ENCODE peak calls at places on chromosome 20, in six cellular contexts. One of them, this sample, is unnamed.

GRCh38 chr20:10670521-10671220 is 3.1 kb downstream of the JAG1 start:
- DNase-seq in tibial nerve: no peak
- DNase-seq in astrocyte of the cerebellum: no peak
- DNase-seq in thoracic aorta: no peak
- DNase-seq in GM13977: peak; percentile 80
- DNase-seq in astrocyte of the spinal cord: peak; percentile 32
- DNase-seq in this sample: no peak

GRCh38 chr20:39645130-39645529 is 683.0 kb downstream of the DHX35 start:
- DNase-seq in GM13977: no peak
- DNase-seq in astrocyte of the spinal cord: no peak
- DNase-seq in tibial nerve: no peak
- DNase-seq in astrocyte of the cerebellum: no peak
- DNase-seq in thoracic aorta: no peak
- DNase-seq in this sample: no peak

GRCh38 chr20:50722466-50723155 is 8.8 kb upstream of the PARD6B start:
- DNase-seq in astrocyte of the cerebellum: no peak
- DNase-seq in GM13977: no peak
- DNase-seq in tibial nerve: no peak
- DNase-seq in thoracic aorta: no peak
- DNase-seq in astrocyte of the spinal cord: no peak
- DNase-seq in this sample: no peak

GRCh38 chr20:3380228-3381070 is 27.0 kb downstream of the DNAAF9 start:
- DNase-seq in astrocyte of the spinal cord: no peak
- DNase-seq in thoracic aorta: no peak
- DNase-seq in astrocyte of the cerebellum: no peak
- DNase-seq in GM13977: no peak
- DNase-seq in tibial nerve: no peak
- DNase-seq in this sample: no peak

GRCh38 chr20:43507150-43508080 is at the start of gene L3MBTL1:
- DNase-seq in astrocyte of the cerebellum: no peak
- DNase-seq in thoracic aorta: no peak
- DNase-seq in tibial nerve: no peak
- DNase-seq in astrocyte of the spinal cord: peak; percentile 32
- DNase-seq in GM13977: peak; percentile 83
- DNase-seq in this sample: no peak

GRCh38 chr20:24588047-24588635 is 118.7 kb downstream of the SYNDIG1 start:
- DNase-seq in GM13977: no peak
- DNase-seq in astrocyte of the spinal cord: no peak
- DNase-seq in astrocyte of the cerebellum: no peak
- DNase-seq in thoracic aorta: no peak
- DNase-seq in tibial nerve: no peak
- DNase-seq in this sample: no peak

GRCh38 chr20:8837396-8837795 is 231.5 kb upstream of the PLCB4 start:
- DNase-seq in astrocyte of the spinal cord: peak; percentile 84
- DNase-seq in GM13977: no peak
- DNase-seq in astrocyte of the cerebellum: no peak
- DNase-seq in thoracic aorta: no peak
- DNase-seq in tibial nerve: no peak
- DNase-seq in this sample: no peak

GRCh38 chr20:48761023-48761785 is 66.6 kb downstream of the PREX1 start:
- DNase-seq in astrocyte of the cerebellum: no peak
- DNase-seq in tibial nerve: peak; percentile 28
- DNase-seq in GM13977: no peak
- DNase-seq in astrocyte of the spinal cord: no peak
- DNase-seq in thoracic aorta: no peak
- DNase-seq in this sample: no peak

GRCh38 chr20:25987073-25987927 is 290.6 kb upstream of the ZNF337 start:
- DNase-seq in astrocyte of the spinal cord: peak; percentile 22
- DNase-seq in GM13977: no peak
- DNase-seq in astrocyte of the cerebellum: no peak
- DNase-seq in thoracic aorta: no peak
- DNase-seq in tibial nerve: no peak
- DNase-seq in this sample: no peak

GRCh38 chr20:4090756-4091331 is 75.5 kb upstream of the RNF24 start:
- DNase-seq in astrocyte of the cerebellum: no peak
- DNase-seq in tibial nerve: no peak
- DNase-seq in astrocyte of the spinal cord: no peak
- DNase-seq in GM13977: no peak
- DNase-seq in thoracic aorta: no peak
- DNase-seq in this sample: peak; percentile 28

GRCh38 chr20:13101701-13102100 is 92.9 kb downstream of the SPTLC3 start:
- DNase-seq in tibial nerve: no peak
- DNase-seq in thoracic aorta: no peak
- DNase-seq in GM13977: no peak
- DNase-seq in astrocyte of the spinal cord: peak; percentile 33
- DNase-seq in astrocyte of the cerebellum: no peak
- DNase-seq in this sample: no peak

GRCh38 chr20:35657271-35657670 is 7.4 kb downstream of the CPNE1 start:
- DNase-seq in tibial nerve: no peak
- DNase-seq in astrocyte of the spinal cord: no peak
- DNase-seq in GM13977: no peak
- DNase-seq in astrocyte of the cerebellum: no peak
- DNase-seq in thoracic aorta: no peak
- DNase-seq in this sample: no peak

GRCh38 chr20:25139061-25139705 is 56.3 kb upstream of the ENTPD6 start:
- DNase-seq in astrocyte of the cerebellum: no peak
- DNase-seq in tibial nerve: no peak
- DNase-seq in thoracic aorta: no peak
- DNase-seq in GM13977: no peak
- DNase-seq in astrocyte of the spinal cord: no peak
- DNase-seq in this sample: no peak

GRCh38 chr20:36717657-36718056 is 28.2 kb downstream of the NDRG3 start:
- DNase-seq in astrocyte of the spinal cord: no peak
- DNase-seq in thoracic aorta: no peak
- DNase-seq in tibial nerve: no peak
- DNase-seq in astrocyte of the cerebellum: no peak
- DNase-seq in GM13977: no peak
- DNase-seq in this sample: no peak

GRCh38 chr20:1391640-1392442 is 1.0 kb downstream of the FKBP1A start:
- DNase-seq in tibial nerve: no peak
- DNase-seq in astrocyte of the cerebellum: no peak
- DNase-seq in thoracic aorta: no peak
- DNase-seq in GM13977: no peak
- DNase-seq in astrocyte of the spinal cord: peak; percentile 39
- DNase-seq in this sample: no peak

GRCh38 chr20:20224806-20225205 is 143.1 kb upstream of the INSM1 start:
- DNase-seq in thoracic aorta: no peak
- DNase-seq in tibial nerve: no peak
- DNase-seq in GM13977: no peak
- DNase-seq in astrocyte of the cerebellum: no peak
- DNase-seq in astrocyte of the spinal cord: no peak
- DNase-seq in this sample: no peak

GRCh38 chr20:1033751-1034419 is 31.8 kb upstream of the RSPO4 start:
- DNase-seq in astrocyte of the spinal cord: no peak
- DNase-seq in astrocyte of the cerebellum: no peak
- DNase-seq in GM13977: no peak
- DNase-seq in tibial nerve: no peak
- DNase-seq in thoracic aorta: no peak
- DNase-seq in this sample: no peak

GRCh38 chr20:37524859-37525708 is 2.6 kb downstream of the BLCAP start:
- DNase-seq in astrocyte of the spinal cord: no peak
- DNase-seq in thoracic aorta: no peak
- DNase-seq in astrocyte of the cerebellum: no peak
- DNase-seq in tibial nerve: no peak
- DNase-seq in GM13977: no peak
- DNase-seq in this sample: no peak

GRCh38 chr20:53337419-53338101 is 256.1 kb downstream of the ZNF217 start:
- DNase-seq in tibial nerve: no peak
- DNase-seq in GM13977: no peak
- DNase-seq in astrocyte of the spinal cord: no peak
- DNase-seq in thoracic aorta: no peak
- DNase-seq in astrocyte of the cerebellum: no peak
- DNase-seq in this sample: no peak

GRCh38 chr20:325889-326644 is 715 bp downstream of the SOX12 start:
- DNase-seq in astrocyte of the cerebellum: no peak
- DNase-seq in thoracic aorta: peak; percentile 24
- DNase-seq in astrocyte of the spinal cord: peak; percentile 76
- DNase-seq in tibial nerve: no peak
- DNase-seq in GM13977: peak; percentile 80
- DNase-seq in this sample: no peak

GRCh38 chr20:5078399-5078958 is 41.3 kb downstream of the PCNA start:
- DNase-seq in GM13977: peak; percentile 84
- DNase-seq in astrocyte of the cerebellum: no peak
- DNase-seq in astrocyte of the spinal cord: no peak
- DNase-seq in thoracic aorta: peak; percentile 43
- DNase-seq in tibial nerve: peak; percentile 24
- DNase-seq in this sample: no peak

GRCh38 chr20:46512943-46513844 is at the start of gene ZNF334:
- DNase-seq in thoracic aorta: no peak
- DNase-seq in astrocyte of the cerebellum: no peak
- DNase-seq in GM13977: peak; percentile 67
- DNase-seq in tibial nerve: peak; percentile 33
- DNase-seq in astrocyte of the spinal cord: peak; percentile 42
- DNase-seq in this sample: no peak

GRCh38 chr20:17806739-17807441 is 107.1 kb downstream of the BANF2 start:
- DNase-seq in tibial nerve: peak; percentile 47
- DNase-seq in thoracic aorta: no peak
- DNase-seq in astrocyte of the cerebellum: peak; percentile 54
- DNase-seq in astrocyte of the spinal cord: peak; percentile 75
- DNase-seq in GM13977: no peak
- DNase-seq in this sample: peak; percentile 41

GRCh38 chr20:35820715-35821114 is 48.9 kb downstream of the PHF20 start:
- DNase-seq in thoracic aorta: no peak
- DNase-seq in tibial nerve: no peak
- DNase-seq in GM13977: no peak
- DNase-seq in astrocyte of the cerebellum: no peak
- DNase-seq in astrocyte of the spinal cord: peak; percentile 53
- DNase-seq in this sample: no peak

GRCh38 chr20:10132391-10132790 is 86.2 kb upstream of the SNAP25 start:
- DNase-seq in thoracic aorta: no peak
- DNase-seq in GM13977: no peak
- DNase-seq in astrocyte of the cerebellum: no peak
- DNase-seq in astrocyte of the spinal cord: no peak
- DNase-seq in tibial nerve: no peak
- DNase-seq in this sample: no peak

GRCh38 chr20:43710370-43711044 is 16.3 kb downstream of the GTSF1L start:
- DNase-seq in GM13977: peak; percentile 75
- DNase-seq in thoracic aorta: no peak
- DNase-seq in astrocyte of the spinal cord: no peak
- DNase-seq in tibial nerve: no peak
- DNase-seq in astrocyte of the cerebellum: no peak
- DNase-seq in this sample: no peak

GRCh38 chr20:12835999-12836398 is 172.8 kb upstream of the SPTLC3 start:
- DNase-seq in thoracic aorta: no peak
- DNase-seq in astrocyte of the spinal cord: no peak
- DNase-seq in GM13977: no peak
- DNase-seq in tibial nerve: no peak
- DNase-seq in astrocyte of the cerebellum: no peak
- DNase-seq in this sample: no peak

GRCh38 chr20:50304501-50304856 is 113.8 kb downstream of the CEBPB start:
- DNase-seq in thoracic aorta: no peak
- DNase-seq in astrocyte of the spinal cord: peak; percentile 50
- DNase-seq in tibial nerve: peak; percentile 50
- DNase-seq in GM13977: no peak
- DNase-seq in astrocyte of the cerebellum: no peak
- DNase-seq in this sample: peak; percentile 82

DNA sequence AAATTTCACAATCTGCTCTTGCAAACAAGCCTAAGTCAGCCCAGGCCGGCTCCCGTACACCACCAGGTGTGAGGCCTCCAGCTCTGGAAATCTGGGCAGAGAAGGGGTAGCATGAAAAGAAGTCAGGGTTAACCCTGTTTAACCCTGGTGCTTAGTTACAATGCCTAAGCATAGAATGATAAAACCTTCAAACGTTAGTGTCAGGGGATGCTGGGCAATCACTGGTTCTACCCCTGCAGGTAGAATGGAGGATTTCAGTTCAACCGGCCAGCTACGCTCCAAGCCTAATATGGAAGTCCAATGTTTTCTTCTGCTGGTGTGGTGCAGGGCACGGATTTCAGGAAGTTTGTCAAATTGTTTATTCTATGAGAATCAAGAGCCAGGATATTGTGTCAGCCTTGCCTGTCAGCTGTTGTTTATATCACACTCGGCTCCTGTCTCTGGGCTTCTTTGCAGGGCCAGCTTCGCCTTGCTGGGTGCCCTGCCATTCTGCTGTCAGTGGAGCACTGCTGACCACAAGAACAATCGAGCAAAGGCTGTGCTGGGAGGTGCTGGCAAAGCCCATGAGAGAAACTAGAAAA is 20.2 kb upstream of the CD93 start:
- DNase-seq in astrocyte of the spinal cord: no peak
- DNase-seq in GM13977: no peak
- DNase-seq in tibial nerve: no peak
- DNase-seq in astrocyte of the cerebellum: no peak
- DNase-seq in thoracic aorta: no peak
- DNase-seq in this sample: no peak
- TF ChIP-seq CTCF in astrocyte of the spinal cord: no peak
- TF ChIP-seq CTCF in GM13977: no peak
- TF ChIP-seq CTCF in tibial nerve: peak; percentile 20
- TF ChIP-seq CTCF in astrocyte of the cerebellum: no peak
- TF ChIP-seq CTCF in thoracic aorta: peak; percentile 16
- TF ChIP-seq CTCF in this sample: no peak

GRCh38 chr20:44714102-44714700 is 968 bp upstream of the CCN5 start:
- DNase-seq in astrocyte of the spinal cord: no peak
- DNase-seq in astrocyte of the cerebellum: no peak
- DNase-seq in GM13977: no peak
- DNase-seq in tibial nerve: no peak
- DNase-seq in thoracic aorta: peak; percentile 60
- DNase-seq in this sample: no peak
- TF ChIP-seq CTCF in astrocyte of the spinal cord: no peak
- TF ChIP-seq CTCF in astrocyte of the cerebellum: no peak
- TF ChIP-seq CTCF in GM13977: no peak
- TF ChIP-seq CTCF in tibial nerve: no peak
- TF ChIP-seq CTCF in thoracic aorta: no peak
- TF ChIP-seq CTCF in this sample: no peak

GRCh38 chr20:56630086-56630493 is 984 bp downstream of the TFAP2C start:
- DNase-seq in tibial nerve: no peak
- DNase-seq in GM13977: peak; percentile 74
- DNase-seq in astrocyte of the cerebellum: peak; percentile 68
- DNase-seq in thoracic aorta: no peak
- DNase-seq in astrocyte of the spinal cord: peak; percentile 87
- DNase-seq in this sample: peak; percentile 62
- TF ChIP-seq CTCF in tibial nerve: peak; percentile 38
- TF ChIP-seq CTCF in GM13977: no peak
- TF ChIP-seq CTCF in astrocyte of the cerebellum: peak; percentile 87
- TF ChIP-seq CTCF in thoracic aorta: no peak
- TF ChIP-seq CTCF in astrocyte of the spinal cord: peak; percentile 86
- TF ChIP-seq CTCF in this sample: peak; percentile 78

DNA sequence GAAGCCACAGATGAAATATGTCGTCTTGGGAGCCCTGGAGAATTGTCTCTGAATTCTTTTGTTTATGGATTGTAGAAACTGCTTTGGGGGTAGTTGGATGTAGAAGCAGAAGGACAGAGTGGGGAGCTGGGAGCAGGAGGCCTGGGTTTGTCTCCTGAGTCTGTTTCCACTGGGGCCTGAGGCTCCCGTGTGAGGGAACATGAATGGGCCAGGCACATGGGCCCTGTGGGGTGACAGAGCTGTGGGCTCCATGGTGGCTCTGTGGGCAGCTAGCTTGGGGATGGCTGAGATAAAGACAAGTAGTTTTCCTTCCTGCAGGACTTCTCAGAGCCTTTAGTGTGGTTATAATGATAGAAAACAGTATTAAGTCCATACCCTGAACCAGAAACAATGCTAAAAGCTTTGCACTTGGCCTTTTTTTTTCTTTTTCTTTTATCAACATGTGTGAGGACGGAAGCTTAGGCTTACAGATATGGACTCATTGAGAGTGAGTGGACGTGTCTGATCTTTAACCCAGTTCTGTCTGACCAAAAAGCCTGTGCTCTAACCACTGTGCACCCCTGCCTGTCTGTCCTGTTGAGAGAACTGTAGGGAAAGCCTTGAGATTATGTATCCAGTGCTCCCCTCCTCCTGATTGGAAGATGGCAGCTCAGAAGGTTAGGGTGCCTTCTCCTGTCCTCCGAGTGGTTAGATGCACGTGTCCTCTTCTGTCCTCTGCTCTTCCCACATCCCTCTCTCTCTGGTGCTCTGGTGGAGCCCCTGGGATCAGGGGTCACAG is 98.3 kb downstream of the CDH26 start:
- DNase-seq in GM13977: no peak
- DNase-seq in astrocyte of the spinal cord: no peak
- DNase-seq in tibial nerve: no peak
- DNase-seq in thoracic aorta: no peak
- DNase-seq in astrocyte of the cerebellum: no peak
- DNase-seq in this sample: no peak
- TF ChIP-seq CTCF in GM13977: no peak
- TF ChIP-seq CTCF in astrocyte of the spinal cord: no peak
- TF ChIP-seq CTCF in tibial nerve: no peak
- TF ChIP-seq CTCF in thoracic aorta: no peak
- TF ChIP-seq CTCF in astrocyte of the cerebellum: no peak
- TF ChIP-seq CTCF in this sample: no peak

This sample was measured in AG09319.